ENCODE peak calls at places on chromosomes 13 and 19, in five cellular contexts. S is activated T-cell treated with anti-CD3 and anti-CD28 coated beads for 1 hour, Q is T-helper 2 cell, W is BJ, V is SK-N-SH. M is an unnamed sample.

GRCh38 chr19:37953576-37954303 is 46.7 kb downstream of the SIPA1L3 start:
- DNase-seq in S (no peak), Q (no peak), W (no peak), V (no peak), M (no peak)

GRCh38 chr13:102028198-102028597 is 373.6 kb downstream of the FGF14 start:
- DNase-seq in S (no peak), Q (no peak), W (no peak), V (no peak), M (no peak)

GRCh38 chr13:40064723-40065122 is 409.3 kb downstream of the COG6 start:
- DNase-seq in S (no peak), Q (no peak), W (peak), V (no peak), M (peak)

GRCh38 chr13:94210826-94211225 is 268.7 kb downstream of the DCT start:
- DNase-seq in S (no peak), Q (no peak), W (no peak), V (no peak), M (no peak)

GRCh38 chr19:29714371-29714952 is 599 bp downstream of the C19orf12 start:
- DNase-seq in S (peak), Q (no peak), W (no peak), V (no peak), M (no peak)

GRCh38 chr13:40292108-40292507 is 374.3 kb downstream of the FOXO1 start:
- DNase-seq in S (no peak), Q (no peak), W (no peak), V (no peak), M (no peak)

GRCh38 chr13:106534844-106535551 is 464 bp downstream of the EFNB2 start:
- DNase-seq in S (no peak), Q (peak), W (no peak), V (no peak), M (no peak)

GRCh38 chr13:22176968-22177545 is 506.2 kb downstream of the FGF9 start:
- DNase-seq in S (no peak), Q (no peak), W (no peak), V (no peak), M (no peak)

GRCh38 chr19:5503598-5503997 is 48.4 kb downstream of the ZNRF4 start:
- DNase-seq in S (no peak), Q (no peak), W (no peak), V (no peak), M (no peak)

GRCh38 chr19:6800991-6801396 is 28.5 kb downstream of the VAV1 start:
- DNase-seq in S (no peak), Q (no peak), W (no peak), V (no peak), M (no peak)

GRCh38 chr19:34645551-34645950 is 31.4 kb downstream of the SCGB2B2 start:
- DNase-seq in S (no peak), Q (no peak), W (no peak), V (peak), M (no peak)

GRCh38 chr19:33177417-33177976 is 16.6 kb upstream of the LRP3 start:
- DNase-seq in S (peak), Q (no peak), W (no peak), V (peak), M (no peak)

GRCh38 chr19:18377026-18377425 is 8.9 kb upstream of the GDF15 start:
- DNase-seq in S (no peak), Q (no peak), W (no peak), V (no peak), M (no peak)

GRCh38 chr13:23760000-23760399 is 129.2 kb downstream of the MIPEP start:
- DNase-seq in S (no peak), Q (no peak), W (no peak), V (no peak), M (no peak)

GRCh38 chr19:1214299-1214861 is 8.8 kb downstream of the STK11 start:
- DNase-seq in S (no peak), Q (no peak), W (no peak), V (no peak), M (no peak)

GRCh38 chr13:24183741-24184182 is 23.2 kb downstream of the SPATA13 start:
- DNase-seq in S (no peak), Q (no peak), W (no peak), V (no peak), M (no peak)

GRCh38 chr19:9531933-9532332 is 6.5 kb downstream of the ZNF426 start:
- DNase-seq in S (no peak), Q (no peak), W (no peak), V (no peak), M (no peak)

GRCh38 chr19:55347442-55348009 is 7.0 kb downstream of the COX6B2 start:
- DNase-seq in S (no peak), Q (no peak), W (no peak), V (no peak), M (no peak)

GRCh38 chr19:9936151-9937000 is at the start of gene OLFM2:
- DNase-seq in S (no peak), Q (no peak), W (no peak), V (peak), M (no peak)

GRCh38 chr19:45765365-45766292 is 3.4 kb downstream of the SIX5 start:
- DNase-seq in S (no peak), Q (no peak), W (no peak), V (peak), M (no peak)

GRCh38 chr19:38557205-38557799 is 60.5 kb downstream of the MAP4K1 start:
- DNase-seq in S (no peak), Q (peak), W (no peak), V (no peak), M (no peak)

GRCh38 chr19:21789761-21790160 is 22.4 kb upstream of the ZNF100 start:
- DNase-seq in S (no peak), Q (no peak), W (no peak), V (no peak), M (no peak)